ENCODE peak calls at places on chromosomes 12 and 14, in four cellular contexts. K is left lung, W is IMR-90, I is mammary epithelial cell. N is an unnamed sample.

GRCh38 chr12:58269476-58269875 is 328.1 kb downstream of the ATP23 start:
- DNase-seq in K (no peak), W (no peak), I (no peak), N (no peak)

GRCh38 chr14:105458010-105458409 is 16.6 kb upstream of the CRIP2 start:
- DNase-seq in I (no peak), W (no peak), K (no peak), N (no peak)

GRCh38 chr12:15208140-15208539 is 13.1 kb downstream of the RERG start:
- DNase-seq in K (no peak), I (no peak), W (no peak), N (no peak)

GRCh38 chr14:51554953-51555352 is 96.8 kb upstream of the FRMD6 start:
- DNase-seq in W (peak), I (no peak), K (no peak), N (peak)

GRCh38 chr14:96376093-96376492 is 12.8 kb downstream of the GSKIP start:
- DNase-seq in W (no peak), K (no peak), I (no peak), N (no peak)

GRCh38 chr14:61671086-61671485 is 24.2 kb upstream of the HIF1A start:
- DNase-seq in W (no peak), I (no peak), K (no peak), N (peak)

GRCh38 chr12:67692135-67692534 is 43.6 kb downstream of the DYRK2 start:
- DNase-seq in K (no peak), I (no peak), W (no peak), N (no peak)

GRCh38 chr12:112140728-112141127 is 15.4 kb downstream of the TRAFD1 start:
- DNase-seq in K (no peak), I (no peak), W (no peak), N (no peak)

GRCh38 chr12:5518584-5519365 is 86.9 kb downstream of the NTF3 start:
- DNase-seq in I (no peak), W (no peak), K (no peak), N (no peak)

GRCh38 chr12:34598851-34599529 is 576.7 kb downstream of the ALG10 start:
- DNase-seq in W (no peak), I (no peak), K (no peak), N (no peak)

GRCh38 chr14:51859136-51859535 is 1.3 kb upstream of the GNG2 start:
- DNase-seq in I (no peak), W (peak), K (no peak), N (no peak)

GRCh38 chr12:109232731-109233130 is 76.4 kb downstream of the FOXN4 start:
- DNase-seq in I (no peak), K (no peak), W (no peak), N (no peak)

GRCh38 chr12:128817115-128818015 is 6.4 kb downstream of the SLC15A4 start:
- DNase-seq in K (peak), W (peak), I (peak), N (peak)

GRCh38 chr14:95003099-95003960 is 154.0 kb downstream of the DICER1 start:
- DNase-seq in K (no peak), W (no peak), I (no peak), N (no peak)

GRCh38 chr14:38171197-38171596 is 36.5 kb upstream of the SSTR1 start:
- DNase-seq in W (peak), I (no peak), K (peak), N (no peak)

DNA sequence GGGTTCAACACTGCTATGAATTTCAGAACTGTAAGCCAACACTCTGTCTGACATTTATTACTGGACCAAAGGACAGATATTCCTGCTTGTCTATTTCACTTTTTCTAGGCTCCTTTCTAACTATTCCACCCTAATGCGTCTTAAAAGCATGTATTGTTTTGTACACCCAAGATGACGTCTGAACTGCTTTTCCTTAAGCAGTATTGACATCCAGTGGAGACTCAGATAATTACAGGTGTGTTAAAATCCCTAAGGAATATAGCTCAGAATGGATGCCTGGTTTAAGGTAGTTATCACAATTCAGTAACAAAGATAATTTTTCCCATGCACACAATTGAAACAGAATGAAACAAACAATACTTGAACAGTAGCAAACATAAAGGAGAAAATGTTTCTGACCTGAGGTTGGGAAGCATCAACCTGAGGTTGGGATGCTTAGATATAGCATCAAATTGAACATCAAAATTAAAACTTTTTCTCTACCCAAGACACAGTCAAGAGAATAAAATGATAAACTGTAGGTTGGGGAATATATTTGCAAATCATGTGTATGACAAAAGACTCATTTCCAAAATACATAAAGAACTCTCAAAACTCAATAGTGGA is 93.7 kb upstream of the PTPRR start:
- DNase-seq in I (peak), W (peak), K (no peak), N (no peak)
- TF ChIP-seq CTCF in I (peak), W (peak), K (peak), N (no peak)

GRCh38 chr14:103102689-103103260 is 8.2 kb downstream of the EXOC3L4 start:
- DNase-seq in W (no peak), K (no peak), I (no peak), N (no peak)
- H3K4me3 ChIP-seq in W (no peak), K (no peak), I (no peak), N (no peak)

GRCh38 chr12:100737168-100737567 is 57.4 kb upstream of the ANO4 start:
- DNase-seq in I (no peak), K (no peak), W (no peak), N (no peak)

GRCh38 chr12:100738086-100738485 is 56.5 kb upstream of the ANO4 start:
- DNase-seq in I (no peak), W (no peak), K (no peak), N (no peak)

DNA sequence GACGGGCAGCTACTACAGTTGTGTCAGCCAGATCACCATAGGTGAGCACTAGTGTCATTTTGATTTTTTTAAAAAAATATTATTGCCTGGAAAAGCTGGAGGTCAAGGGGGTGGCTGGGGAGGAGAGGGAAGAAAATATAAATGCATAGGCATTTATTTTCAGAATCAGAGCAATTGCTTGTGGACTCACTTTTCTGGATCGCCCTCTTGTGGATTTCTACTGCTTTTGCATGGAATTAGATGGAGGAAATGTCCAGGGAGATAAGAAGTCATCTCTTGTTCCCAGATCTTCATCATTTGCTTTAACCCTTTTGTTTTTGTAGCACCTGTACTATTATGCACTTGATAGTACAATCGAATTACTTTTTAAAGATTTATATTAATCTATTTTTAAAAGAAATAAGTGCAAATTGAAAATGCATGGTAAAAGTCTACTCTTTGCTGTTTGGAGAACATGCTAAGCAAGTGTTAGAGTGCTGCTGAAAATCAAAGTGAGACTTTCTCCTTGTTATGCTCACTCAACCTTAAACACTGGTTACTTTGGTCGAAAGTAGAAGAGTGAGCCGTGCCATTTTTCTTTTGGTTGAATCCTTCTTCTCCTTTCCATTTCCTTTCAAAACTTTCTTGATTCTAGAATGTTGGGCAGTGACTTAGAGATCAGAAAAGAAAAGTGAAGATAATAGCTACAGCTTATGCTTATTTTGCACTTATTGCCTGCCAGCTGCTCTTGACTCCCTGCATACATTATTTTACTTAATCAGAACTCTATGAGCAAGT is 60.6 kb upstream of the ANO4 start:
- DNase-seq in W (peak), I (peak), K (no peak), N (peak)
- TF ChIP-seq CTCF in W (peak), I (peak), K (no peak), N (peak)

DNA sequence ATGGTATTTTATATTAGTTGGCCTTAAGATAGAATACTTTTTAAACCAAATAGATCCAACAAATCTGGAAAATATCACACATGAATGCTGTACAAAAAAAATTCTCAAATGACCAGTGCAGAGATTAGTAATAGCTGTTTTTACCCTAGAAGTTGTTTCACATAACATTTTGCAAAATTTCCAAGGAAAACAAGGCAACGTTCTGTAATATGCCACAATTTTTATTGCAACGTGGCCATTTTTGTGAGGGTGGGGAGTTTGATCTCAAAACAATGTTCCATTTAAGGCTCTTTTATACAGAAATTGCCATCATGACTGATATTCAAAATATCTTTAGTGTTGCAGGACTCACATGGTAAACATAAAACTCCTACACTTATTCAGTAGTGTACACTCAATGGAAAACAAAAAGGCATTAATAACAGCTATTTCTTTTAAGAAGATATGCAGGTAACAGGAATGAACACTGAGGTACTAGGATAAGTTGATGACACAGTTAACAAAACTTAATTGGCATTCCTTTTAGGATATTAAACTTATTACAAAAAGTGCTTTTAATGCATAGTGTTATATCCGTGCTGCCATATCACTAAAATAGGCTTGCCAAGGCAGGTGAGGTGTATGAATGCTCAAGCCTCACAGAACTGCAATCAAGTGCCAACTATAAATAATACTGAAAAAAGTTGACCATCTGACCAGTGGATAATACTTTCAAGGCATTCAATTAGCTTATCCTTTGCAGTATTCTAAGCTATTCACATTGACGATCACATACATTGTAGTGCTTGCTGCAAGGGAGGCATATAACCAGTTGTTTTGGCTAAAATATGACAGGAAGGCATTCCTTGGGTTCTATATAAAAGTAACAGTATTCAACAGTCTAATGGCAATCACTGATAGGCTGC is 2.3 kb downstream of the CFL2 start:
- DNase-seq in K (no peak), I (no peak), W (no peak), N (no peak)
- H3K4me3 ChIP-seq in K (no peak), I (no peak), W (no peak), N (peak)

GRCh38 chr14:53929871-53930685 is 26.5 kb downstream of the BMP4 start:
- DNase-seq in I (peak), W (no peak), K (no peak), N (peak)
- TF ChIP-seq CTCF in I (peak), W (peak), K (peak), N (peak)

N was measured in GM12865.